ENCODE peak calls at places on chromosomes 12 and 14, in six cellular contexts. A, Q, Y, B, F and J are unnamed samples.

GRCh38 chr12:46109343-46110219 is 119.2 kb upstream of the SCAF11 start:
- DNase-seq in A (no peak), Q (no peak), Y (no peak), B (no peak), F (no peak), J (no peak)

GRCh38 chr14:101876539-101876938 is 87.8 kb upstream of the DYNC1H1 start:
- DNase-seq in A (no peak), Q (no peak), Y (no peak), B (peak; percentile 87), F (no peak), J (peak; percentile 75)

GRCh38 chr12:6207254-6207942 is 7.2 kb downstream of the CD9 start:
- DNase-seq in A (no peak), Q (no peak), Y (no peak), B (no peak), F (no peak), J (no peak)

GRCh38 chr12:1692895-1693294 is 2.0 kb downstream of the ADIPOR2 start:
- DNase-seq in A (no peak), Q (no peak), Y (no peak), B (no peak), F (no peak), J (no peak)

GRCh38 chr12:98416845-98417244 is 98.5 kb upstream of the TMPO start:
- DNase-seq in A (no peak), Q (no peak), Y (no peak), B (peak; percentile 55), F (peak; percentile 52), J (no peak)

GRCh38 chr14:58150243-58150805 is 1.7 kb downstream of the ARMH4 start:
- DNase-seq in A (no peak), Q (no peak), Y (no peak), B (no peak), F (no peak), J (no peak)

GRCh38 chr14:80996049-80996901 is 40.9 kb downstream of the TSHR start:
- DNase-seq in A (peak; percentile 66), Q (peak; percentile 66), Y (no peak), B (peak; percentile 50), F (peak; percentile 68), J (no peak)

GRCh38 chr12:49674318-49674985 is 32.8 kb downstream of the FMNL3 start:
- DNase-seq in A (no peak), Q (no peak), Y (no peak), B (no peak), F (no peak), J (no peak)

GRCh38 chr12:127629066-127629820 is 637.7 kb upstream of the TMEM132C start:
- DNase-seq in A (no peak), Q (no peak), Y (no peak), B (no peak), F (no peak), J (no peak)

GRCh38 chr14:104289485-104289884 is 151.1 kb downstream of the KIF26A start:
- DNase-seq in A (no peak), Q (no peak), Y (no peak), B (no peak), F (no peak), J (no peak)

GRCh38 chr12:26614217-26614616 is 218.8 kb downstream of the ITPR2 start:
- DNase-seq in A (peak; percentile 8), Q (no peak), Y (peak; percentile 57), B (peak; percentile 45), F (peak; percentile 44), J (no peak)

GRCh38 chr12:101573743-101574142 is 21.0 kb upstream of the MYBPC1 start:
- DNase-seq in A (no peak), Q (no peak), Y (no peak), B (no peak), F (no peak), J (no peak)

GRCh38 chr14:31456841-31457664 is at the start of gene DTD2:
- DNase-seq in A (peak; percentile 90), Q (peak; percentile 98), Y (peak; percentile 80), B (peak; percentile 94), F (peak; percentile 94), J (peak; percentile 74)

GRCh38 chr12:70367268-70368141 is 1.4 kb downstream of the KCNMB4 start:
- DNase-seq in A (no peak), Q (no peak), Y (no peak), B (peak; percentile 19), F (no peak), J (no peak)

GRCh38 chr12:108043750-108044149 is 85.3 kb upstream of the WSCD2 start:
- DNase-seq in A (no peak), Q (no peak), Y (no peak), B (no peak), F (no peak), J (no peak)

GRCh38 chr12:30953946-30954766 is 27.6 kb downstream of the TSPAN11 start:
- DNase-seq in A (no peak), Q (peak; percentile 2), Y (no peak), B (no peak), F (no peak), J (no peak)

GRCh38 chr12:55624056-55624455 is 12.6 kb upstream of the OR10P1 start:
- DNase-seq in A (no peak), Q (no peak), Y (no peak), B (no peak), F (no peak), J (peak; percentile 50)

GRCh38 chr14:24013654-24014514 is 25.2 kb downstream of the DHRS4L2 start:
- DNase-seq in A (peak; percentile 78), Q (peak; percentile 92), Y (peak; percentile 43), B (peak; percentile 78), F (peak; percentile 69), J (peak; percentile 57)

GRCh38 chr14:60509438-60510253 is 700 bp downstream of the SIX6 start:
- DNase-seq in A (no peak), Q (no peak), Y (no peak), B (peak; percentile 67), F (no peak), J (no peak)

GRCh38 chr12:123713398-123714301 is 1.5 kb downstream of the ATP6V0A2 start:
- DNase-seq in A (no peak), Q (peak; percentile 16), Y (no peak), B (peak; percentile 27), F (peak; percentile 80), J (no peak)

GRCh38 chr12:15719230-15719629 is 70.0 kb downstream of the EPS8 start:
- DNase-seq in A (no peak), Q (no peak), Y (no peak), B (no peak), F (no peak), J (no peak)

GRCh38 chr12:120759591-120760348 is 34.1 kb downstream of the ACADS start:
- DNase-seq in A (no peak), Q (no peak), Y (no peak), B (no peak), F (no peak), J (no peak)

GRCh38 chr12:98213556-98213955 is 301.8 kb upstream of the TMPO start:
- DNase-seq in A (no peak), Q (no peak), Y (peak; percentile 33), B (no peak), F (no peak), J (no peak)

GRCh38 chr14:83384253-83384652 is 1850.6 kb upstream of the SEL1L start:
- DNase-seq in A (no peak), Q (no peak), Y (no peak), B (no peak), F (no peak), J (no peak)

GRCh38 chr14:22531451-22532344 is 57.3 kb downstream of the DAD1 start:
- DNase-seq in A (no peak), Q (no peak), Y (no peak), B (no peak), F (no peak), J (peak; percentile 93)

GRCh38 chr12:103279444-103279843 is 216.3 kb downstream of the C12orf42 start:
- DNase-seq in A (no peak), Q (no peak), Y (no peak), B (no peak), F (no peak), J (peak; percentile 93)

GRCh38 chr12:26831959-26832816 is 806 bp downstream of the ITPR2 start:
- DNase-seq in A (peak; percentile 19), Q (peak; percentile 63), Y (peak; percentile 54), B (peak; percentile 78), F (peak; percentile 79), J (no peak)

GRCh38 chr12:131090254-131091210 is 136.8 kb downstream of the ADGRD1 start:
- DNase-seq in A (no peak), Q (no peak), Y (no peak), B (no peak), F (no peak), J (no peak)
- TF ChIP-seq YY1 in A (no peak), Q (no peak), Y (no peak), B (no peak), F (no peak), J (no peak)

GRCh38 chr12:89082354-89082753 is 269.9 kb downstream of the DUSP6 start:
- DNase-seq in A (no peak), Q (no peak), Y (no peak), B (no peak), F (no peak), J (no peak)
- TF ChIP-seq YY1 in A (no peak), Q (no peak), Y (no peak), B (no peak), F (no peak), J (no peak)

GRCh38 chr14:87547536-87547935 is 445.4 kb downstream of the GALC start:
- DNase-seq in A (no peak), Q (no peak), Y (no peak), B (no peak), F (no peak), J (no peak)
- TF ChIP-seq YY1 in A (no peak), Q (no peak), Y (no peak), B (no peak), F (no peak), J (no peak)

GRCh38 chr14:28704153-28704552 is 62.4 kb upstream of the FOXG1 start:
- DNase-seq in A (no peak), Q (no peak), Y (no peak), B (no peak), F (no peak), J (no peak)
- TF ChIP-seq YY1 in A (no peak), Q (no peak), Y (no peak), B (no peak), F (no peak), J (no peak)

DNA sequence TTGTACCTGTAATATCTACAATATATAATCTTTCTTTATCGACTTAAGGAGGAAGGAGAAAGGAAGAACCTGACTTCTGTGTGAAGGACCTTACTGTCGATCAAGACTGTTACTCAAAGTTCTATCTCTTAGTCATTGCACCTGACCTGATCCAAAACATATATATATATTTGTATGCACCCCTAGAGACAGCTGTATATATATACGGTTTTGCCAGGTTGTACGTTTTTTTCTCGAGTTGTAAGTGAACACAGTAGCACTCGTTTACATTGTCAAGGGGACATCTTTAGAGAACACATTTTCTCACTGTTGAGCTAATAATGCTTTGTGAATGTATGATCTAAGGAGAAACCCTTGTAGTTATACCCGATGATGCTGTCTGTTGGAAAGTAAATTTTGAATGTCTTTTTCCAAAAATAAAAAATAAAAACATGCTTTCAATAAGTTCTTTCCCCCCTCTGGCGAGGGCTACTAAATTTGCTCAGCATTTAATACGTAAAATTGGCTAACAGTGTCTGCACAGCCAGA is 536 bp upstream of the SLC35E3 start:
- DNase-seq in A (no peak), Q (no peak), Y (no peak), B (no peak), F (no peak), J (no peak)
- TF ChIP-seq YY1 in A (no peak), Q (no peak), Y (no peak), B (no peak), F (no peak), J (no peak)

GRCh38 chr14:90760591-90761316 is 55.5 kb downstream of the TTC7B start:
- DNase-seq in A (no peak), Q (peak; percentile 38), Y (no peak), B (peak; percentile 48), F (peak; percentile 40), J (no peak)
- TF ChIP-seq YY1 in A (no peak), Q (no peak), Y (no peak), B (no peak), F (no peak), J (no peak)

GRCh38 chr14:72714094-72714493 is 179.8 kb downstream of the DPF3 start:
- DNase-seq in A (no peak), Q (no peak), Y (no peak), B (no peak), F (no peak), J (peak; percentile 31)
- TF ChIP-seq YY1 in A (no peak), Q (no peak), Y (no peak), B (no peak), F (no peak), J (no peak)